ENCODE peak calls at places on chromosomes 4 and X, in ten cellular contexts. W is progenitor cell of endocrine pancreas; E is kidney; Y is BE2C; X is CD4-positive, alpha-beta T cell; L is transverse colon; Q is gastrocnemius medialis; K is tibial artery; U is fibroblast of lung; B is pancreas. P is an unnamed sample.

GRCh38 chrX:30283456-30284200 is 25.6 kb downstream of the NR0B1 start:
- DNase-seq in U (peak), E (no peak), Q (no peak), X (no peak), K (no peak), L (no peak), Y (no peak), W (no peak), B (no peak), P (no peak)

GRCh38 chr4:164536829-164537228 is 217.1 kb upstream of the SMIM31 start:
- DNase-seq in K (peak), B (no peak), X (no peak), E (no peak), Y (no peak), U (peak), Q (no peak), L (no peak), W (no peak), P (no peak)

GRCh38 chrX:115948018-115948923 is 222.3 kb upstream of the AGTR2 start:
- DNase-seq in Q (no peak), B (no peak), Y (peak), E (no peak), K (no peak), U (no peak), L (peak), W (no peak), X (no peak), P (no peak)

GRCh38 chrX:40734956-40735317 is 405 bp downstream of the MED14 start:
- DNase-seq in E (no peak), U (peak), Q (no peak), L (peak), B (peak), K (no peak), W (no peak), Y (no peak), X (peak), P (no peak)

GRCh38 chr4:139559692-139560091 is 3.7 kb upstream of the SETD7 start:
- DNase-seq in X (no peak), L (no peak), W (no peak), B (no peak), Q (no peak), K (no peak), U (no peak), Y (peak), E (no peak), P (no peak)

GRCh38 chr4:73721419-73721818 is 18.9 kb upstream of the CXCL8 start:
- DNase-seq in W (no peak), Q (no peak), Y (no peak), L (no peak), E (no peak), U (peak), B (no peak), K (no peak), X (no peak), P (no peak)

GRCh38 chrX:79415056-79415455 is 47.9 kb upstream of the ITM2A start:
- DNase-seq in U (no peak), K (no peak), B (no peak), Q (no peak), E (no peak), X (no peak), Y (no peak), L (no peak), W (no peak), P (no peak)

GRCh38 chrX:132833373-132833772 is 125.1 kb downstream of the HS6ST2 start:
- DNase-seq in X (no peak), Q (no peak), E (no peak), B (no peak), W (no peak), L (no peak), Y (no peak), U (no peak), K (no peak), P (no peak)

GRCh38 chr4:105433421-105433820 is 40.4 kb downstream of the PPA2 start:
- DNase-seq in Y (no peak), W (no peak), X (no peak), E (no peak), K (no peak), L (no peak), Q (no peak), U (no peak), B (no peak), P (no peak)

GRCh38 chrX:13658602-13659001 is 5.7 kb downstream of the TCEANC start:
- DNase-seq in X (no peak), E (no peak), K (no peak), B (no peak), Q (no peak), W (no peak), Y (no peak), L (no peak), U (peak), P (no peak)

GRCh38 chrX:132809581-132809980 is 148.8 kb downstream of the HS6ST2 start:
- DNase-seq in Y (no peak), E (no peak), L (no peak), X (no peak), K (no peak), B (no peak), Q (no peak), W (no peak), U (no peak), P (no peak)

GRCh38 chrX:109390556-109390955 is 91.3 kb downstream of the GUCY2F start:
- DNase-seq in Q (no peak), W (no peak), U (no peak), B (no peak), X (no peak), K (no peak), L (no peak), E (no peak), Y (no peak), P (no peak)

GRCh38 chr4:145887241-145887964 is 51.2 kb downstream of the ZNF827 start:
- DNase-seq in X (no peak), L (no peak), E (no peak), K (no peak), W (no peak), Q (peak), U (peak), B (no peak), Y (no peak), P (no peak)

GRCh38 chr4:70703695-70704332 is 15.5 kb downstream of the UTP3 start:
- DNase-seq in K (no peak), E (no peak), Q (no peak), X (no peak), L (peak), B (no peak), W (no peak), Y (no peak), U (peak), P (no peak)

GRCh38 chrX:50978920-50979660 is 68.6 kb downstream of the BMP15 start:
- DNase-seq in W (no peak), X (no peak), L (no peak), E (no peak), Q (no peak), Y (no peak), K (no peak), U (no peak), B (no peak), P (no peak)

GRCh38 chr4:186719925-186720694 is 3.5 kb downstream of the FAT1 start:
- DNase-seq in U (peak), K (no peak), E (no peak), X (no peak), Q (no peak), B (no peak), Y (peak), W (no peak), L (no peak), P (no peak)
- TF ChIP-seq CTCF in U (peak), K (no peak), E (peak), X (no peak), Q (no peak), B (no peak), Y (peak), W (peak), L (peak), P (no peak)

GRCh38 chr4:123856689-123857545 is 460.3 kb downstream of the SPRY1 start:
- DNase-seq in W (no peak), X (no peak), Q (peak), U (peak), E (peak), B (no peak), K (no peak), L (peak), Y (no peak), P (no peak)
- TF ChIP-seq CTCF in W (peak), X (no peak), Q (no peak), U (peak), E (no peak), B (no peak), K (no peak), L (peak), Y (no peak), P (no peak)

GRCh38 chrX:16975233-16975632 is 28.8 kb downstream of the REPS2 start:
- DNase-seq in W (no peak), B (no peak), Y (no peak), Q (no peak), K (no peak), E (no peak), L (no peak), X (no peak), U (no peak), P (no peak)
- TF ChIP-seq CTCF in W (no peak), B (no peak), Y (no peak), Q (no peak), K (no peak), E (no peak), L (no peak), X (no peak), U (no peak), P (no peak)

DNA sequence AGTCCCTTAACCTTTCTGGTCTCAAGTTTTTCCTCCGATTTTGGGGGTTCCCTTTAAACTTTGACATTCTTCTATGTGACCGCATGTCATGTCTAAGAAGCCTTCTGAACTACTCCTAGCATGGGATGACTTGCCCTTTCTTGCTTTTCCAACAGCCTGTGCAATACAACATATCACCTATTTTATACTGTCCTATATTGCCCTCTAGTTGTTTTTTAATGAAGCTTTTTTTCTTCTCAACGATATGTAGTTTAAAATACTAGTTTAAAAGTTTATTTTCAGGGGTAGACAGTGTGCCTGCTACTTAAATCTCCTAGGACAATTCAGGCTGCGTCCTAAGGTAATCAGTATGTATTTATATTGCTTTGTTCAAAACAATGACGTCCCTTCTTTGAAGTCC is 1.0 kb upstream of the IGBP1 start:
- DNase-seq in Q (no peak), B (no peak), L (no peak), W (no peak), K (no peak), X (no peak), E (no peak), Y (no peak), U (peak), P (no peak)
- TF ChIP-seq CTCF in Q (no peak), B (no peak), L (no peak), W (no peak), K (no peak), X (no peak), E (no peak), Y (peak), U (no peak), P (no peak)

DNA sequence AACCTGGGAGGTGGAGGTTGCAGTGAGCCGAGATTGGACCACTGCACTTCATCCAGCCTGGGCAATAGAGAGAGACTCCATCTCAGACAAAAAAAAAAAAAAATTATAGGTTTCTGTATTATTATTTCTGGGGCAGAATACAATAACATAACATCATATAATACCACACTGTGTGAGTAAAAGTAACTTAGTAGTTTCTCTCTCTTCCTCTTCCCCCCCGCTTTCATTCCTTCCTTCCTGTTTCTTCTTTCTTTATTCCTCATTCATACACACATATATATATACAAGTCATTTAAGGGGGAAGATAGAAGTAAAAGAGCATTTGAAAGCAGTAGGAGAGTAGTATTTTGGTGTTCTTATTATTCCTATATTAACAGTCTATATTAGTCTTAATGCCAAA is 55.9 kb upstream of the FHDC1 start:
- DNase-seq in Q (no peak), K (no peak), W (no peak), U (no peak), Y (no peak), X (no peak), L (no peak), B (no peak), E (no peak), P (no peak)
- TF ChIP-seq CTCF in Q (no peak), K (no peak), W (no peak), U (no peak), Y (no peak), X (no peak), L (no peak), B (no peak), E (no peak), P (no peak)

GRCh38 chrX:147228153-147228552 is 413.6 kb upstream of the CXorf51A start:
- DNase-seq in E (no peak), B (no peak), K (no peak), X (no peak), Q (no peak), Y (no peak), L (no peak), W (no peak), U (no peak), P (no peak)
- TF ChIP-seq CTCF in E (no peak), B (no peak), K (no peak), X (no peak), Q (no peak), Y (no peak), L (no peak), W (no peak), U (no peak), P (no peak)

GRCh38 chr4:52665592-52665991 is 6.5 kb upstream of the USP46 start:
- DNase-seq in L (no peak), B (no peak), Q (no peak), K (no peak), X (no peak), W (no peak), E (no peak), Y (no peak), U (no peak), P (no peak)
- TF ChIP-seq CTCF in L (no peak), B (no peak), Q (peak), K (no peak), X (no peak), W (no peak), E (no peak), Y (peak), U (peak), P (no peak)

GRCh38 chrX:57915680-57916079 is 5.4 kb upstream of the ZXDA start:
- DNase-seq in U (no peak), W (no peak), B (no peak), Q (no peak), X (no peak), E (peak), L (no peak), Y (no peak), K (no peak), P (no peak)

GRCh38 chrX:57918750-57919436 is 8.6 kb upstream of the ZXDA start:
- DNase-seq in Q (no peak), U (peak), Y (no peak), K (peak), B (peak), W (no peak), L (peak), X (no peak), E (peak), P (no peak)
- TF ChIP-seq CTCF in Q (no peak), U (peak), Y (peak), K (peak), B (peak), W (peak), L (peak), X (peak), E (peak), P (peak)

GRCh38 chrX:8873956-8874355 is 72.8 kb upstream of the FAM9A start:
- DNase-seq in W (no peak), E (no peak), Q (no peak), Y (no peak), K (no peak), B (no peak), X (no peak), L (no peak), U (no peak), P (no peak)

GRCh38 chrX:8879750-8880149 is 78.6 kb upstream of the FAM9A start:
- DNase-seq in L (peak), W (no peak), Y (peak), X (peak), K (no peak), E (no peak), B (no peak), U (peak), Q (no peak), P (no peak)
- TF ChIP-seq CTCF in L (peak), W (peak), Y (peak), X (peak), K (peak), E (peak), B (peak), U (peak), Q (no peak), P (peak)

DNA sequence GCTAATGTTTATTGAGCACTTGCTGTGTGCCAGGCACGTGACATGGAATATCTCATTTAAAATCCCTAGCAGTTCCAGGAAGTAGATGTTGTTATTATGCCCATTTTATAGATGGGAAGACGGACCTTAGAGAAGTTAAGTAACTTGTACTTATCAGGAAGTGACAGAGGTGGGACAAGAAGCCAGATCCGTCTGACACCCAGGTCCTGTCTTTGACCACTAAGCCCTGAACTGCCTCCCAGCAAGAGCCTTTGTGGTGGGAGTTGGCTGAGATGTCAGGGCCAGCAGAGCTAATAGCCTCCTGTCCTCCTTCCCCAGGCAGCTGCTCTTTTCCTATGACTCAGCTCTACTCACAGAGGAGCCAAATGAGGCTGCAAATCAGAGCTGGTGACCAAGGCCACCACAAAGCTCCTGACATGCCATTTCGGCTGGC is 175.2 kb upstream of the KIT start:
- DNase-seq in X (no peak), Q (no peak), W (no peak), U (no peak), L (no peak), Y (no peak), K (no peak), E (no peak), B (no peak), P (no peak)
- TF ChIP-seq CTCF in X (no peak), Q (no peak), W (no peak), U (no peak), L (no peak), Y (no peak), K (no peak), E (no peak), B (no peak), P (no peak)